ENCODE peak calls at places on chromosomes 11 and 22, in five cellular contexts. Q is CD8-positive, alpha-beta memory T cell; K is SW480; Z is stimulated activated CD8-positive, alpha-beta memory T cell treated with anti-CD3 and anti-CD28 coated beads, Interleukin-12 subunit alpha, Interleukin-12 subunit beta, amount 100 ng/mL, for 1 hour; I is amniotic stem cell. A is an unnamed sample.

GRCh38 chr11:60756307-60757032 is at the start of gene MS4A15:
- DNase-seq in I (no peak), K (peak), Z (no peak), Q (no peak), A (no peak)

GRCh38 chr11:59669611-59670009 is 773 bp upstream of the PATL1 start:
- DNase-seq in Z (no peak), Q (no peak), I (peak), K (no peak), A (no peak)

GRCh38 chr22:31185056-31185455 is 25.1 kb downstream of the RNF185 start:
- DNase-seq in I (no peak), Q (no peak), Z (no peak), K (peak), A (no peak)

GRCh38 chr11:1665313-1665712 is 31.7 kb upstream of the KRTAP5-6 start:
- DNase-seq in I (no peak), Q (no peak), Z (no peak), K (no peak), A (no peak)

GRCh38 chr11:93236741-93237675 is 39.2 kb upstream of the SLC36A4 start:
- DNase-seq in Q (no peak), K (peak), Z (no peak), I (no peak), A (no peak)

GRCh38 chr11:132576706-132577105 is 955.6 kb downstream of the OPCML start:
- DNase-seq in I (peak), K (peak), Z (no peak), Q (no peak), A (no peak)

GRCh38 chr11:13318498-13319295 is 41.1 kb downstream of the BMAL1 start:
- DNase-seq in Q (no peak), I (no peak), Z (no peak), K (no peak), A (no peak)

GRCh38 chr11:72969894-72970335 is 155.7 kb downstream of the ATG16L2 start:
- DNase-seq in K (peak), Q (no peak), I (no peak), Z (no peak), A (no peak)

GRCh38 chr22:32144875-32145274 is 14.2 kb downstream of the C22orf42 start:
- DNase-seq in Q (no peak), K (no peak), Z (no peak), I (no peak), A (no peak)

GRCh38 chr11:80388536-80388935 is 947.7 kb upstream of the TENM4 start:
- DNase-seq in Z (no peak), I (no peak), Q (no peak), K (no peak), A (no peak)

GRCh38 chr22:30733081-30733680 is 38.5 kb downstream of the OSBP2 start:
- DNase-seq in I (no peak), K (no peak), Z (no peak), Q (no peak), A (no peak)

GRCh38 chr22:47036352-47036751 is 273.9 kb downstream of the TBC1D22A start:
- DNase-seq in K (no peak), Z (no peak), Q (no peak), I (no peak), A (no peak)

GRCh38 chr22:27885977-27886842 is 32.8 kb downstream of the PITPNB start:
- DNase-seq in I (peak), Q (peak), K (peak), Z (peak), A (peak)

GRCh38 chr22:27990879-27991278 is 71.8 kb upstream of the PITPNB start:
- DNase-seq in K (peak), I (no peak), Q (no peak), Z (no peak), A (no peak)

A was measured in cerebellum.